ENCODE peak calls at places on chromosomes 2 and 18, in five cellular contexts. J is H1, Z is HepG2, P is GM12878, K is NT2/D1. M is an unnamed sample.
A peak's percentile ranks its signal among the peaks of the same experiment; 100 is the strongest.

GRCh38 chr2:136175466-136175865 is 57.5 kb upstream of the CXCR4 start:
- DNase-seq in J (no peak), Z (no peak), P (no peak), K (no peak), M (no peak)

GRCh38 chr18:37476182-37476581 is 89.4 kb downstream of the CELF4 start:
- DNase-seq in J (peak; percentile 79), Z (peak; percentile 15), P (no peak), K (peak; percentile 36), M (peak; percentile 82)

GRCh38 chr2:130341562-130342019 is 1.1 kb upstream of the IMP4 start:
- DNase-seq in J (no peak), Z (no peak), P (no peak), K (no peak), M (no peak)

GRCh38 chr2:10329880-10330699 is 27.4 kb downstream of the HPCAL1 start:
- DNase-seq in J (no peak), Z (peak; percentile 78), P (no peak), K (peak; percentile 62), M (no peak)

GRCh38 chr18:62198259-62198658 is 11.2 kb downstream of the RELCH start:
- DNase-seq in J (no peak), Z (no peak), P (no peak), K (no peak), M (no peak)

GRCh38 chr2:128376241-128377041 is 57.8 kb upstream of the HS6ST1 start:
- DNase-seq in J (peak; percentile 36), Z (no peak), P (no peak), K (no peak), M (no peak)

GRCh38 chr2:106193491-106193976 is 567 bp downstream of the UXS1 start:
- DNase-seq in J (peak; percentile 56), Z (peak; percentile 15), P (no peak), K (no peak), M (peak; percentile 42)

GRCh38 chr18:67731853-67732252 is 215.3 kb upstream of the DSEL start:
- DNase-seq in J (no peak), Z (no peak), P (no peak), K (no peak), M (no peak)

GRCh38 chr2:72182547-72183460 is 35.1 kb upstream of the CYP26B1 start:
- DNase-seq in J (no peak), Z (no peak), P (no peak), K (no peak), M (no peak)

GRCh38 chr2:12726271-12726670 is 9.5 kb downstream of the TRIB2 start:
- DNase-seq in J (no peak), Z (no peak), P (no peak), K (no peak), M (no peak)

GRCh38 chr2:173165443-173166234 is 90.0 kb downstream of the MAP3K20 start:
- DNase-seq in J (no peak), Z (no peak), P (no peak), K (no peak), M (no peak)
- TF ChIP-seq SUZ12 in J (no peak), Z (no peak), P (no peak), K (no peak), M (no peak)

GRCh38 chr2:223075301-223076270 is 23.6 kb downstream of the KCNE4 start:
- DNase-seq in J (no peak), Z (no peak), P (no peak), K (no peak), M (no peak)
- TF ChIP-seq SUZ12 in J (no peak), Z (no peak), P (no peak), K (no peak), M (no peak)

GRCh38 chr2:240149943-240150784 is 9.7 kb upstream of the OTOS start:
- DNase-seq in J (peak; percentile 87), Z (peak; percentile 40), P (no peak), K (peak; percentile 33), M (peak; percentile 67)
- TF ChIP-seq SUZ12 in J (no peak), Z (no peak), P (no peak), K (no peak), M (no peak)

GRCh38 chr18:11607897-11608296 is 1.5 kb upstream of the SLC35G4 start:
- DNase-seq in J (no peak), Z (no peak), P (no peak), K (no peak), M (no peak)
- TF ChIP-seq SUZ12 in J (no peak), Z (no peak), P (no peak), K (no peak), M (no peak)

GRCh38 chr18:9834551-9834950 is 51.2 kb upstream of the TXNDC2 start:
- DNase-seq in J (no peak), Z (no peak), P (no peak), K (no peak), M (no peak)
- TF ChIP-seq SUZ12 in J (no peak), Z (no peak), P (no peak), K (no peak), M (no peak)

GRCh38 chr2:150610670-150611279 is 123.3 kb upstream of the RND3 start:
- DNase-seq in J (peak; percentile 49), Z (peak; percentile 19), P (no peak), K (peak; percentile 46), M (peak; percentile 51)

GRCh38 chr2:150617351-150617750 is 129.9 kb upstream of the RND3 start:
- DNase-seq in J (no peak), Z (no peak), P (no peak), K (no peak), M (no peak)

GRCh38 chr2:150608341-150608740 is 120.9 kb upstream of the RND3 start:
- DNase-seq in J (no peak), Z (no peak), P (no peak), K (no peak), M (no peak)

GRCh38 chr2:150609831-150610582 is 122.5 kb upstream of the RND3 start:
- DNase-seq in J (no peak), Z (no peak), P (no peak), K (no peak), M (no peak)

GRCh38 chr2:150612957-150613710 is 125.7 kb upstream of the RND3 start:
- DNase-seq in J (no peak), Z (no peak), P (no peak), K (no peak), M (no peak)
- TF ChIP-seq SUZ12 in J (no peak), Z (no peak), P (no peak), K (no peak), M (no peak)

M was measured in HEK293T.